ENCODE peak calls at places on chromosomes 12 and 14, in ten cellular contexts. U is Caco-2; K is nephron progenitor cell; L is activated CD8-positive, alpha-beta memory T cell treated with anti-CD3 and anti-CD28 coated beads for 24 hours; Z is RKO; Y is NCI-H2081; E is colonic mucosa; I is SW 1271; F is Karpas-422; D is effector memory CD8-positive, alpha-beta T cell. O is an unnamed sample.
A peak's percentile ranks its signal among the peaks of the same experiment; 100 is the strongest.

GRCh38 chr12:13539051-13539450 is 342.5 kb downstream of the EMP1 start:
- DNase-seq in U (no peak), K (no peak), L (no peak), Z (no peak), Y (no peak), E (no peak), I (no peak), F (no peak), D (no peak), O (no peak)

GRCh38 chr14:73741386-73741875 is 27.2 kb upstream of the PNMA1 start:
- DNase-seq in U (peak; percentile 56), K (peak; percentile 54), L (no peak), Z (no peak), Y (no peak), E (peak; percentile 91), I (no peak), F (no peak), D (peak; percentile 49), O (no peak)

GRCh38 chr14:96497586-96497985 is 4.6 kb upstream of the PAPOLA start:
- DNase-seq in U (no peak), K (no peak), L (no peak), Z (no peak), Y (no peak), E (no peak), I (no peak), F (no peak), D (no peak), O (no peak)

GRCh38 chr12:55637467-55637866 is 775 bp downstream of the OR10P1 start:
- DNase-seq in U (no peak), K (no peak), L (peak; percentile 56), Z (no peak), Y (no peak), E (no peak), I (no peak), F (no peak), D (peak; percentile 12), O (no peak)

GRCh38 chr12:40473979-40474378 is 218.3 kb upstream of the CNTN1 start:
- DNase-seq in U (no peak), K (peak; percentile 5), L (no peak), Z (no peak), Y (no peak), E (no peak), I (no peak), F (no peak), D (no peak), O (no peak)

GRCh38 chr14:22986508-22987054 is 4.2 kb upstream of the AJUBA start:
- DNase-seq in U (peak; percentile 87), K (peak; percentile 94), L (peak; percentile 93), Z (peak; percentile 85), Y (peak; percentile 76), E (peak; percentile 93), I (peak; percentile 77), F (peak; percentile 97), D (peak; percentile 84), O (peak; percentile 60)

GRCh38 chr12:109707470-109707821 is 6.2 kb upstream of the FAM222A start:
- DNase-seq in U (no peak), K (no peak), L (no peak), Z (no peak), Y (no peak), E (no peak), I (no peak), F (no peak), D (no peak), O (no peak)

GRCh38 chr12:51847830-51848727 is at the start of gene FIGNL2:
- DNase-seq in U (peak; percentile 57), K (peak; percentile 75), L (no peak), Z (no peak), Y (no peak), E (no peak), I (no peak), F (no peak), D (no peak), O (no peak)

GRCh38 chr12:30613119-30613830 is 82.4 kb downstream of the IPO8 start:
- DNase-seq in U (peak; percentile 42), K (no peak), L (no peak), Z (no peak), Y (no peak), E (no peak), I (peak; percentile 15), F (no peak), D (no peak), O (no peak)

GRCh38 chr14:82122678-82123077 is 589.0 kb upstream of the SEL1L start:
- DNase-seq in U (no peak), K (no peak), L (no peak), Z (no peak), Y (no peak), E (no peak), I (no peak), F (no peak), D (no peak), O (no peak)

GRCh38 chr12:124609041-124609984 is 41.9 kb upstream of the NCOR2 start:
- DNase-seq in U (peak; percentile 93), K (no peak), L (peak; percentile 83), Z (no peak), Y (peak; percentile 88), E (peak; percentile 98), I (no peak), F (peak; percentile 92), D (peak; percentile 85), O (no peak)

GRCh38 chr14:49294736-49295135 is 291.4 kb downstream of the RPS29 start:
- DNase-seq in U (peak; percentile 2), K (no peak), L (no peak), Z (no peak), Y (no peak), E (no peak), I (no peak), F (no peak), D (no peak), O (no peak)

GRCh38 chr12:48013287-48013686 is 9.0 kb upstream of the COL2A1 start:
- DNase-seq in U (no peak), K (no peak), L (no peak), Z (no peak), Y (no peak), E (no peak), I (no peak), F (no peak), D (no peak), O (no peak)

GRCh38 chr14:100557658-100558057 is 29.6 kb downstream of the BEGAIN start:
- DNase-seq in U (no peak), K (no peak), L (no peak), Z (no peak), Y (no peak), E (no peak), I (no peak), F (no peak), D (no peak), O (no peak)

GRCh38 chr12:57738661-57739237 is at the start of gene AGAP2:
- DNase-seq in U (no peak), K (peak; percentile 51), L (no peak), Z (no peak), Y (peak; percentile 25), E (no peak), I (no peak), F (no peak), D (no peak), O (no peak)

GRCh38 chr14:64266206-64266605 is 28.0 kb downstream of the ESR2 start:
- DNase-seq in U (no peak), K (no peak), L (no peak), Z (peak; percentile 82), Y (no peak), E (no peak), I (peak; percentile 6), F (no peak), D (no peak), O (no peak)

GRCh38 chr12:39127401-39127800 is 222.0 kb upstream of the CPNE8 start:
- DNase-seq in U (peak; percentile 14), K (no peak), L (no peak), Z (peak; percentile 79), Y (no peak), E (peak; percentile 43), I (peak; percentile 48), F (no peak), D (no peak), O (no peak)

GRCh38 chr12:2372735-2373134 is 319.9 kb downstream of the CACNA1C start:
- DNase-seq in U (no peak), K (no peak), L (no peak), Z (no peak), Y (no peak), E (no peak), I (no peak), F (no peak), D (no peak), O (no peak)

GRCh38 chr14:99758121-99758871 is 34.9 kb upstream of the EML1 start:
- DNase-seq in U (no peak), K (no peak), L (no peak), Z (peak; percentile 74), Y (no peak), E (no peak), I (no peak), F (no peak), D (no peak), O (peak; percentile 64)

GRCh38 chr12:65106948-65107347 is 14.2 kb downstream of the WIF1 start:
- DNase-seq in U (no peak), K (no peak), L (no peak), Z (peak; percentile 41), Y (no peak), E (no peak), I (peak; percentile 23), F (no peak), D (no peak), O (no peak)

GRCh38 chr12:11719678-11720099 is 70.2 kb downstream of the ETV6 start:
- DNase-seq in U (no peak), K (no peak), L (peak; percentile 71), Z (peak; percentile 48), Y (no peak), E (no peak), I (peak; percentile 78), F (no peak), D (no peak), O (no peak)

GRCh38 chr12:2581293-2582045 is 213.3 kb upstream of the FKBP4 start:
- DNase-seq in U (no peak), K (no peak), L (no peak), Z (no peak), Y (no peak), E (no peak), I (no peak), F (no peak), D (no peak), O (no peak)

GRCh38 chr14:103597623-103598372 is 31.2 kb upstream of the KLC1 start:
- DNase-seq in U (no peak), K (no peak), L (no peak), Z (peak; percentile 68), Y (no peak), E (no peak), I (no peak), F (no peak), D (no peak), O (no peak)

GRCh38 chr12:19744760-19745218 is 305.5 kb downstream of the AEBP2 start:
- DNase-seq in U (no peak), K (no peak), L (no peak), Z (no peak), Y (peak; percentile 23), E (no peak), I (no peak), F (no peak), D (no peak), O (no peak)

GRCh38 chr14:33788116-33788515 is 162.8 kb downstream of the EGLN3 start:
- DNase-seq in U (no peak), K (no peak), L (no peak), Z (no peak), Y (no peak), E (no peak), I (no peak), F (no peak), D (no peak), O (no peak)

GRCh38 chr14:70709726-70710382 is 68.1 kb downstream of the TTC9 start:
- DNase-seq in U (peak; percentile 39), K (no peak), L (no peak), Z (no peak), Y (peak; percentile 89), E (no peak), I (no peak), F (no peak), D (no peak), O (no peak)

GRCh38 chr12:5912437-5913334 is 32.4 kb downstream of the ANO2 start:
- DNase-seq in U (peak; percentile 41), K (peak; percentile 56), L (no peak), Z (no peak), Y (no peak), E (no peak), I (no peak), F (no peak), D (no peak), O (peak; percentile 35)

GRCh38 chr14:75715926-75716780 is 55.1 kb downstream of the TTLL5 start:
- DNase-seq in U (no peak), K (no peak), L (no peak), Z (no peak), Y (no peak), E (no peak), I (no peak), F (no peak), D (no peak), O (no peak)

O was measured in iPS DF 19.7.